ENCODE peak calls at places on chromosomes 2 and 18, in four cellular contexts. I, M, Q and V are unnamed samples.

GRCh38 chr18:811192-812122 is 585 bp downstream of the YES1 start:
- DNase-seq in I (no peak), M (no peak), Q (no peak), V (no peak)

GRCh38 chr2:134489732-134490384 is 228.9 kb downstream of the TMEM163 start:
- DNase-seq in I (no peak), M (no peak), Q (no peak), V (no peak)

GRCh38 chr2:239648607-239649006 is 247.8 kb upstream of the HDAC4 start:
- DNase-seq in I (no peak), M (no peak), Q (no peak), V (no peak)

GRCh38 chr2:234676859-234677450 is 180.1 kb upstream of the ARL4C start:
- DNase-seq in I (no peak), M (peak), Q (no peak), V (peak)

GRCh38 chr18:12376034-12376717 is 851 bp downstream of the AFG3L2 start:
- DNase-seq in I (no peak), M (peak), Q (peak), V (peak)

GRCh38 chr18:65352183-65352582 is 398.6 kb upstream of the CDH7 start:
- DNase-seq in I (no peak), M (no peak), Q (no peak), V (no peak)

GRCh38 chr18:21703241-21703820 is 1.2 kb downstream of the ABHD3 start:
- DNase-seq in I (no peak), M (peak), Q (no peak), V (no peak)

GRCh38 chr18:9817286-9817685 is 68.5 kb upstream of the TXNDC2 start:
- DNase-seq in I (no peak), M (no peak), Q (no peak), V (no peak)

GRCh38 chr18:42706618-42707017 is 408.9 kb downstream of the RIT2 start:
- DNase-seq in I (no peak), M (peak), Q (peak), V (no peak)

GRCh38 chr2:35846-36245 is 10.5 kb downstream of the FAM110C start:
- DNase-seq in I (no peak), M (no peak), Q (peak), V (no peak)

GRCh38 chr2:163717993-163718680 is 17.7 kb downstream of the FIGN start:
- DNase-seq in I (no peak), M (peak), Q (no peak), V (peak)

GRCh38 chr2:46171441-46171953 is 125.7 kb upstream of the EPAS1 start:
- DNase-seq in I (peak), M (no peak), Q (peak), V (no peak)

GRCh38 chr2:9318461-9319337 is 104.6 kb downstream of the ITGB1BP1 start:
- DNase-seq in I (no peak), M (peak), Q (no peak), V (no peak)

GRCh38 chr2:26173596-26174482 is 951 bp downstream of the GAREM2 start:
- DNase-seq in I (no peak), M (no peak), Q (no peak), V (no peak)

GRCh38 chr2:171167352-171167997 is 6.8 kb upstream of the TLK1 start:
- DNase-seq in I (no peak), M (no peak), Q (no peak), V (peak)

GRCh38 chr2:104078431-104079157 is 775.3 kb upstream of the POU3F3 start:
- DNase-seq in I (no peak), M (no peak), Q (no peak), V (no peak)

GRCh38 chr2:241943961-241944575 is 74.5 kb downstream of the RTP5 start:
- DNase-seq in I (no peak), M (no peak), Q (no peak), V (no peak)

GRCh38 chr2:212926948-212927347 is 224.5 kb downstream of the IKZF2 start:
- DNase-seq in I (no peak), M (no peak), Q (no peak), V (no peak)

GRCh38 chr18:61398961-61399632 is 65.9 kb downstream of the CDH20 start:
- DNase-seq in I (no peak), M (no peak), Q (no peak), V (no peak)

GRCh38 chr2:69437751-69438154 is 518 bp upstream of the NFU1 start:
- DNase-seq in I (no peak), M (peak), Q (peak), V (no peak)

GRCh38 chr2:105576440-105577241 is 168.1 kb upstream of the NCK2 start:
- DNase-seq in I (no peak), M (peak), Q (peak), V (peak)

GRCh38 chr2:53475766-53476165 is 291.8 kb upstream of the CHAC2 start:
- DNase-seq in I (no peak), M (no peak), Q (peak), V (no peak)

GRCh38 chr2:114426111-114426510 is 16.3 kb upstream of the DPP10 start:
- DNase-seq in I (no peak), M (no peak), Q (no peak), V (no peak)

GRCh38 chr2:85239102-85239501 is 88.7 kb downstream of the TGOLN2 start:
- DNase-seq in I (no peak), M (no peak), Q (no peak), V (no peak)

GRCh38 chr2:124081154-124081771 is 56.2 kb downstream of the CNTNAP5 start:
- DNase-seq in I (no peak), M (no peak), Q (no peak), V (no peak)

GRCh38 chr2:176087330-176088047 is 3.7 kb upstream of the EVX2 start:
- DNase-seq in I (no peak), M (no peak), Q (no peak), V (no peak)

GRCh38 chr2:170310876-170311502 is 133.0 kb downstream of the MYO3B start:
- DNase-seq in I (no peak), M (no peak), Q (peak), V (no peak)

GRCh38 chr18:48023334-48024008 is 93.0 kb upstream of the SMAD2 start:
- DNase-seq in I (no peak), M (peak), Q (peak), V (peak)

GRCh38 chr2:38751847-38752410 is 768 bp upstream of the SRSF7 start:
- DNase-seq in I (no peak), M (no peak), Q (no peak), V (peak)

GRCh38 chr2:233349005-233349998 is 5.0 kb upstream of the DGKD start:
- DNase-seq in I (peak), M (peak), Q (no peak), V (peak)

GRCh38 chr2:96923810-96924774 is 54.2 kb upstream of the SEMA4C start:
- DNase-seq in I (no peak), M (no peak), Q (no peak), V (no peak)

GRCh38 chr2:136051725-136052048 is 66.3 kb upstream of the DARS1 start:
- DNase-seq in I (no peak), M (no peak), Q (no peak), V (no peak)

GRCh38 chr2:239249048-239249447 is 151.8 kb downstream of the HDAC4 start:
- DNase-seq in I (no peak), M (no peak), Q (no peak), V (no peak)

GRCh38 chr18:26185267-26185666 is 41.0 kb upstream of the TAF4B start:
- DNase-seq in I (no peak), M (no peak), Q (peak), V (peak)

GRCh38 chr2:94993176-94994062 is 32.1 kb upstream of the MAL start:
- DNase-seq in I (no peak), M (no peak), Q (no peak), V (no peak)

GRCh38 chr2:15205562-15205961 is 355.6 kb downstream of the NBAS start:
- DNase-seq in I (no peak), M (no peak), Q (no peak), V (no peak)

GRCh38 chr2:200655918-200656580 is 70.2 kb downstream of the AOX1 start:
- DNase-seq in I (no peak), M (no peak), Q (no peak), V (no peak)